ENCODE peak calls at places on chromosomes 4 and X, in four cellular contexts. One of them, this sample, is unnamed.

GRCh38 chr4:183186803-183187202 is 87.7 kb downstream of the WWC2 start:
- DNase-seq in activated CD4-positive, alpha-beta T cell treated with anti-CD3 and anti-CD28 coated beads, Interleukin-2, amount 50 U/mL, for 1 hour: no peak
- DNase-seq in anterior cingulate cortex: no peak
- DNase-seq in H9: no peak
- DNase-seq in this sample: no peak

GRCh38 chr4:865121-865465 is 39.2 kb upstream of the CPLX1 start:
- DNase-seq in activated CD4-positive, alpha-beta T cell treated with anti-CD3 and anti-CD28 coated beads, Interleukin-2, amount 50 U/mL, for 1 hour: no peak
- DNase-seq in anterior cingulate cortex: no peak
- DNase-seq in H9: no peak
- DNase-seq in this sample: peak

GRCh38 chrX:72123471-72124185 is 8.1 kb downstream of the RTL5 start:
- DNase-seq in activated CD4-positive, alpha-beta T cell treated with anti-CD3 and anti-CD28 coated beads, Interleukin-2, amount 50 U/mL, for 1 hour: no peak
- DNase-seq in anterior cingulate cortex: no peak
- DNase-seq in H9: peak
- DNase-seq in this sample: no peak

GRCh38 chr4:125951275-125951887 is 636.6 kb downstream of the FAT4 start:
- DNase-seq in activated CD4-positive, alpha-beta T cell treated with anti-CD3 and anti-CD28 coated beads, Interleukin-2, amount 50 U/mL, for 1 hour: no peak
- DNase-seq in anterior cingulate cortex: no peak
- DNase-seq in H9: no peak
- DNase-seq in this sample: no peak

GRCh38 chrX:275967-276587 is 5.1 kb upstream of the PLCXD1 start:
- DNase-seq in activated CD4-positive, alpha-beta T cell treated with anti-CD3 and anti-CD28 coated beads, Interleukin-2, amount 50 U/mL, for 1 hour: peak
- DNase-seq in anterior cingulate cortex: no peak
- DNase-seq in H9: peak
- DNase-seq in this sample: no peak

GRCh38 chr4:70903282-70903603 is 1.1 kb downstream of the MOB1B start:
- DNase-seq in activated CD4-positive, alpha-beta T cell treated with anti-CD3 and anti-CD28 coated beads, Interleukin-2, amount 50 U/mL, for 1 hour: no peak
- DNase-seq in anterior cingulate cortex: no peak
- DNase-seq in H9: no peak
- DNase-seq in this sample: no peak

GRCh38 chrX:131801066-131801465 is 222.0 kb upstream of the STK26 start:
- DNase-seq in activated CD4-positive, alpha-beta T cell treated with anti-CD3 and anti-CD28 coated beads, Interleukin-2, amount 50 U/mL, for 1 hour: no peak
- DNase-seq in anterior cingulate cortex: no peak
- DNase-seq in H9: no peak
- DNase-seq in this sample: no peak

GRCh38 chrX:114006664-114007063 is 577.2 kb upstream of the HTR2C start:
- DNase-seq in activated CD4-positive, alpha-beta T cell treated with anti-CD3 and anti-CD28 coated beads, Interleukin-2, amount 50 U/mL, for 1 hour: no peak
- DNase-seq in anterior cingulate cortex: no peak
- DNase-seq in H9: no peak
- DNase-seq in this sample: no peak

GRCh38 chr4:153137168-153137567 is 67.1 kb upstream of the TRIM2 start:
- DNase-seq in activated CD4-positive, alpha-beta T cell treated with anti-CD3 and anti-CD28 coated beads, Interleukin-2, amount 50 U/mL, for 1 hour: no peak
- DNase-seq in anterior cingulate cortex: no peak
- DNase-seq in H9: no peak
- DNase-seq in this sample: peak

GRCh38 chrX:69314436-69315348 is 149.4 kb upstream of the PJA1 start:
- DNase-seq in activated CD4-positive, alpha-beta T cell treated with anti-CD3 and anti-CD28 coated beads, Interleukin-2, amount 50 U/mL, for 1 hour: no peak
- DNase-seq in anterior cingulate cortex: no peak
- DNase-seq in H9: no peak
- DNase-seq in this sample: no peak

GRCh38 chr4:26909369-26909768 is 48.7 kb downstream of the STIM2 start:
- DNase-seq in activated CD4-positive, alpha-beta T cell treated with anti-CD3 and anti-CD28 coated beads, Interleukin-2, amount 50 U/mL, for 1 hour: no peak
- DNase-seq in anterior cingulate cortex: no peak
- DNase-seq in H9: no peak
- DNase-seq in this sample: no peak

GRCh38 chr4:2286904-2287593 is 25.1 kb upstream of the MXD4 start:
- DNase-seq in activated CD4-positive, alpha-beta T cell treated with anti-CD3 and anti-CD28 coated beads, Interleukin-2, amount 50 U/mL, for 1 hour: no peak
- DNase-seq in anterior cingulate cortex: no peak
- DNase-seq in H9: peak
- DNase-seq in this sample: peak

GRCh38 chr4:54568184-54568583 is 89.6 kb upstream of the KIT start:
- DNase-seq in activated CD4-positive, alpha-beta T cell treated with anti-CD3 and anti-CD28 coated beads, Interleukin-2, amount 50 U/mL, for 1 hour: no peak
- DNase-seq in anterior cingulate cortex: no peak
- DNase-seq in H9: no peak
- DNase-seq in this sample: no peak

GRCh38 chr4:4937926-4938325 is 78.5 kb downstream of the MSX1 start:
- DNase-seq in activated CD4-positive, alpha-beta T cell treated with anti-CD3 and anti-CD28 coated beads, Interleukin-2, amount 50 U/mL, for 1 hour: no peak
- DNase-seq in anterior cingulate cortex: no peak
- DNase-seq in H9: no peak
- DNase-seq in this sample: no peak

GRCh38 chr4:38958453-38958852 is 73.8 kb downstream of the TMEM156 start:
- DNase-seq in activated CD4-positive, alpha-beta T cell treated with anti-CD3 and anti-CD28 coated beads, Interleukin-2, amount 50 U/mL, for 1 hour: no peak
- DNase-seq in anterior cingulate cortex: no peak
- DNase-seq in H9: no peak
- DNase-seq in this sample: no peak

GRCh38 chr4:83139514-83140156 is 25.1 kb upstream of the PLAC8 start:
- DNase-seq in activated CD4-positive, alpha-beta T cell treated with anti-CD3 and anti-CD28 coated beads, Interleukin-2, amount 50 U/mL, for 1 hour: no peak
- DNase-seq in anterior cingulate cortex: no peak
- DNase-seq in H9: no peak
- DNase-seq in this sample: no peak

GRCh38 chr4:128776794-128777216 is 32.7 kb upstream of the JADE1 start:
- DNase-seq in activated CD4-positive, alpha-beta T cell treated with anti-CD3 and anti-CD28 coated beads, Interleukin-2, amount 50 U/mL, for 1 hour: no peak
- DNase-seq in anterior cingulate cortex: no peak
- DNase-seq in H9: no peak
- DNase-seq in this sample: no peak

GRCh38 chrX:24153175-24153795 is 3.8 kb downstream of the ZFX start:
- DNase-seq in activated CD4-positive, alpha-beta T cell treated with anti-CD3 and anti-CD28 coated beads, Interleukin-2, amount 50 U/mL, for 1 hour: no peak
- DNase-seq in anterior cingulate cortex: no peak
- DNase-seq in H9: peak
- DNase-seq in this sample: no peak

GRCh38 chr4:1986578-1987210 is 22.1 kb downstream of the NELFA start:
- DNase-seq in activated CD4-positive, alpha-beta T cell treated with anti-CD3 and anti-CD28 coated beads, Interleukin-2, amount 50 U/mL, for 1 hour: no peak
- DNase-seq in anterior cingulate cortex: no peak
- DNase-seq in H9: no peak
- DNase-seq in this sample: peak

GRCh38 chr4:108683479-108683878 is 33.1 kb downstream of the OSTC start:
- DNase-seq in activated CD4-positive, alpha-beta T cell treated with anti-CD3 and anti-CD28 coated beads, Interleukin-2, amount 50 U/mL, for 1 hour: no peak
- DNase-seq in anterior cingulate cortex: no peak
- DNase-seq in H9: no peak
- DNase-seq in this sample: no peak

GRCh38 chr4:143329985-143330384 is 6.7 kb upstream of the GAB1 start:
- DNase-seq in activated CD4-positive, alpha-beta T cell treated with anti-CD3 and anti-CD28 coated beads, Interleukin-2, amount 50 U/mL, for 1 hour: no peak
- DNase-seq in anterior cingulate cortex: no peak
- DNase-seq in H9: no peak
- DNase-seq in this sample: no peak

GRCh38 chrX:129347291-129347690 is 176.0 kb downstream of the SMARCA1 start:
- DNase-seq in activated CD4-positive, alpha-beta T cell treated with anti-CD3 and anti-CD28 coated beads, Interleukin-2, amount 50 U/mL, for 1 hour: no peak
- DNase-seq in anterior cingulate cortex: no peak
- DNase-seq in H9: peak
- DNase-seq in this sample: no peak

GRCh38 chrX:1386338-1387127 is 5.4 kb downstream of the SLC25A6 start:
- DNase-seq in activated CD4-positive, alpha-beta T cell treated with anti-CD3 and anti-CD28 coated beads, Interleukin-2, amount 50 U/mL, for 1 hour: no peak
- DNase-seq in anterior cingulate cortex: no peak
- DNase-seq in H9: no peak
- DNase-seq in this sample: peak

GRCh38 chr4:61514991-61515390 is 314.9 kb downstream of the ADGRL3 start:
- DNase-seq in activated CD4-positive, alpha-beta T cell treated with anti-CD3 and anti-CD28 coated beads, Interleukin-2, amount 50 U/mL, for 1 hour: no peak
- DNase-seq in anterior cingulate cortex: no peak
- DNase-seq in H9: no peak
- DNase-seq in this sample: no peak

GRCh38 chrX:68696267-68696666 is 48.8 kb downstream of the STARD8 start:
- DNase-seq in activated CD4-positive, alpha-beta T cell treated with anti-CD3 and anti-CD28 coated beads, Interleukin-2, amount 50 U/mL, for 1 hour: no peak
- DNase-seq in anterior cingulate cortex: no peak
- DNase-seq in H9: no peak
- DNase-seq in this sample: no peak

GRCh38 chr4:14883166-14883565 is 119.1 kb upstream of the CPEB2 start:
- DNase-seq in activated CD4-positive, alpha-beta T cell treated with anti-CD3 and anti-CD28 coated beads, Interleukin-2, amount 50 U/mL, for 1 hour: no peak
- DNase-seq in anterior cingulate cortex: no peak
- DNase-seq in H9: no peak
- DNase-seq in this sample: no peak

GRCh38 chrX:39016551-39016950 is 215.3 kb downstream of the MID1IP1 start:
- DNase-seq in activated CD4-positive, alpha-beta T cell treated with anti-CD3 and anti-CD28 coated beads, Interleukin-2, amount 50 U/mL, for 1 hour: no peak
- DNase-seq in anterior cingulate cortex: no peak
- DNase-seq in H9: no peak
- DNase-seq in this sample: no peak

GRCh38 chr4:185219551-185220344 is 10.3 kb downstream of the SNX25 start:
- DNase-seq in activated CD4-positive, alpha-beta T cell treated with anti-CD3 and anti-CD28 coated beads, Interleukin-2, amount 50 U/mL, for 1 hour: no peak
- DNase-seq in anterior cingulate cortex: peak
- DNase-seq in H9: no peak
- DNase-seq in this sample: peak

GRCh38 chrX:23341452-23341851 is 6.8 kb downstream of the PTCHD1 start:
- DNase-seq in activated CD4-positive, alpha-beta T cell treated with anti-CD3 and anti-CD28 coated beads, Interleukin-2, amount 50 U/mL, for 1 hour: no peak
- DNase-seq in anterior cingulate cortex: no peak
- DNase-seq in H9: peak
- DNase-seq in this sample: no peak

GRCh38 chrX:331772-332495 is 13.3 kb upstream of the GTPBP6 start:
- DNase-seq in activated CD4-positive, alpha-beta T cell treated with anti-CD3 and anti-CD28 coated beads, Interleukin-2, amount 50 U/mL, for 1 hour: no peak
- DNase-seq in anterior cingulate cortex: no peak
- DNase-seq in H9: no peak
- DNase-seq in this sample: no peak

GRCh38 chr4:76105652-76106051 is 31.1 kb downstream of the ART3 start:
- DNase-seq in activated CD4-positive, alpha-beta T cell treated with anti-CD3 and anti-CD28 coated beads, Interleukin-2, amount 50 U/mL, for 1 hour: no peak
- DNase-seq in anterior cingulate cortex: peak
- DNase-seq in H9: no peak
- DNase-seq in this sample: no peak

GRCh38 chr4:2803624-2804448 is 11.0 kb downstream of the SH3BP2 start:
- DNase-seq in activated CD4-positive, alpha-beta T cell treated with anti-CD3 and anti-CD28 coated beads, Interleukin-2, amount 50 U/mL, for 1 hour: no peak
- DNase-seq in anterior cingulate cortex: no peak
- DNase-seq in H9: no peak
- DNase-seq in this sample: no peak